ENCODE peak calls at places on chromosome 2, in ten cellular contexts. O is A549, R is keratinocyte, K is colonic mucosa, M is progenitor cell of endocrine pancreas, N is HepG2, P is B cell, Q is Calu3, L is AG04450, V is psoas muscle. J is an unnamed sample.

GRCh38 chr2:175500255-175500654 is 318.7 kb upstream of the ATP5MC3 start:
- DNase-seq in O (no peak), R (no peak), K (no peak), M (no peak), N (no peak), P (no peak), Q (no peak), L (no peak), V (no peak), J (no peak)

GRCh38 chr2:99420751-99421299 is 69.0 kb downstream of the REV1 start:
- DNase-seq in O (no peak), R (no peak), K (no peak), M (no peak), N (no peak), P (no peak), Q (no peak), L (no peak), V (no peak), J (no peak)

GRCh38 chr2:46499392-46499785 is 20.0 kb downstream of the TMEM247 start:
- DNase-seq in O (no peak), R (no peak), K (no peak), M (no peak), N (no peak), P (no peak), Q (no peak), L (no peak), V (no peak), J (no peak)

GRCh38 chr2:19574788-19575260 is 216.4 kb upstream of the OSR1 start:
- DNase-seq in O (no peak), R (no peak), K (peak; percentile 50), M (no peak), N (no peak), P (no peak), Q (no peak), L (peak; percentile 67), V (peak; percentile 76), J (peak; percentile 66)

GRCh38 chr2:127097841-127098651 is 8.9 kb downstream of the BIN1 start:
- DNase-seq in O (no peak), R (no peak), K (no peak), M (no peak), N (no peak), P (no peak), Q (no peak), L (no peak), V (no peak), J (no peak)

GRCh38 chr2:205709319-205709718 is 27.0 kb downstream of the NRP2 start:
- DNase-seq in O (no peak), R (no peak), K (no peak), M (no peak), N (no peak), P (no peak), Q (no peak), L (no peak), V (no peak), J (no peak)

GRCh38 chr2:64485961-64486360 is 32.0 kb downstream of the LGALSL start:
- DNase-seq in O (peak; percentile 12), R (no peak), K (no peak), M (no peak), N (no peak), P (no peak), Q (no peak), L (no peak), V (peak; percentile 22), J (no peak)

GRCh38 chr2:174939046-174939445 is 66.1 kb downstream of the CHN1 start:
- DNase-seq in O (peak; percentile 22), R (no peak), K (no peak), M (no peak), N (no peak), P (no peak), Q (no peak), L (no peak), V (no peak), J (no peak)

GRCh38 chr2:72892506-72893173 is 5.4 kb downstream of the SPR start:
- DNase-seq in O (peak; percentile 85), R (no peak), K (peak; percentile 72), M (no peak), N (peak; percentile 61), P (peak; percentile 67), Q (peak; percentile 80), L (peak; percentile 48), V (peak; percentile 63), J (no peak)

DNA sequence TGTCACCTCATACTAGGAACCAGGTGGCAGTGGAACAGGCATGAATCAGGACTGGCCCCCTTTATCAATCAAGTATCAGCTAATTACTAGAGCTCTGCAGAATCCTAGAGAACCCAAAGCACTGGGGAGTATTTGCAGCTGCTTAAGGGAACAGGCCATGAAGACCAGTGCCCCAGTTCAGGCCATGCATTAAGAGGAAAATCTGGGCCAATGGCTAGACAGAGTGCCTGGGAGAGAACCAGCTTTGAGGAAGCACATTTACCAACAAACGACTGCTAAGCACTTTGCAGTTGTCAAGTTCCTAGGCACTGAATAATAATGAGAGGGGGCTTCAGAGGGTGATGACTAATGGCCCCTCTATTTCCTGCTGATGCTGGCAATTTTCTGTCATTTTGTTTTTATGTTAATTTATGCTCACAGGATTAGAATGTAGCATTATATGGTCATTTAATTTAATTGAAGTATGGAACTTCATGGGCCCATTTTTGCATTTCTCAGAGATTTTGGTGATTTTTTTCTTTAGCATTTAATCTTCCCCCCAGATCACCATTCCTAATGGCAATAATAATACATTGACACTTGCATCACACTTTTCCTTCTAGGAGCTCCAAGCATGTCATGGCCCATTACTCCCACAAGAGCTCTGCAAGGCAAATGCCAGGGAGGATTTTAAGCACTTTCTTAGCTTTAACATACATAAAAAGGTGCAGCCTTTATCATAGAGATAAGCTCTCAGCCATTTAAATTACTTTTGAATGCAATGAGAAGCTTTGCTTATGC is 147.7 kb upstream of the SPATS2L start:
- DNase-seq in O (no peak), R (no peak), K (no peak), M (no peak), N (no peak), P (no peak), Q (no peak), L (no peak), V (no peak), J (no peak)
- TF ChIP-seq CTCF in O (no peak), R (no peak), K (no peak), M (no peak), N (no peak), P (no peak), Q (no peak), L (peak; percentile 3), V (no peak), J (no peak)

GRCh38 chr2:218097975-218098374 is 27.9 kb upstream of the CXCR2 start:
- DNase-seq in O (no peak), R (no peak), K (no peak), M (no peak), N (no peak), P (no peak), Q (no peak), L (no peak), V (no peak), J (no peak)
- TF ChIP-seq CTCF in O (no peak), R (no peak), K (no peak), M (no peak), N (no peak), P (no peak), Q (no peak), L (no peak), V (no peak), J (no peak)

DNA sequence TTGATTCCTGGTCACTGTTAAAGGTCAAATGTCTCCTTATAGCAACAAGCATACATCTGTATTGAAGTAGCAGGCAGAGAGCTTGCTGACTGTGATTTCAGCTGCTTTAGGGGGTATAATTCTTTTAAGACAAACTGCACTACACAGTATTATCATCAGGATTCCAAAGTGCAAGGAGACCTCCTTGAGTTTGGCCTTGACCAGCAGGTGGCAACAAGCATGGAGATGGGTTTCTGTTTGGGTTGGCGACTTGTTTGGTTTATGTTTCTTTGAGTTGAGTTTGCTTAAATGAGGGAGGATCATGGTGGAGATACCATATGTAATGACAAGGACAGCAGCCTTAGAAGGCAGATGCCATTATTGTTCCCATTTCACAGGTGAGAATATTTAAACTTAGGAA is 681.0 kb upstream of the ID2 start:
- DNase-seq in O (peak; percentile 37), R (no peak), K (no peak), M (no peak), N (no peak), P (no peak), Q (no peak), L (no peak), V (no peak), J (no peak)
- TF ChIP-seq CTCF in O (peak; percentile 38), R (no peak), K (no peak), M (no peak), N (no peak), P (no peak), Q (no peak), L (peak; percentile 29), V (no peak), J (no peak)

GRCh38 chr2:41409328-41409727 is 638.5 kb upstream of the PKDCC start:
- DNase-seq in O (no peak), R (no peak), K (no peak), M (no peak), N (no peak), P (no peak), Q (no peak), L (no peak), V (no peak), J (no peak)
- TF ChIP-seq CTCF in O (no peak), R (no peak), K (no peak), M (no peak), N (no peak), P (no peak), Q (no peak), L (no peak), V (no peak), J (no peak)

GRCh38 chr2:120471166-120471565 is 125.2 kb downstream of the INHBB start:
- DNase-seq in O (no peak), R (no peak), K (no peak), M (no peak), N (no peak), P (no peak), Q (no peak), L (no peak), V (no peak), J (no peak)
- TF ChIP-seq CTCF in O (no peak), R (no peak), K (no peak), M (no peak), N (no peak), P (no peak), Q (no peak), L (no peak), V (no peak), J (no peak)

J was measured in AG09309.